ENCODE peak calls at places on chromosomes 6 and 20, in nine cellular contexts. E is sigmoid colon; N is effector memory CD4-positive, alpha-beta T cell; Q is H9; O is CD8-positive, alpha-beta T cell; F is neural progenitor cell; M is cardiac muscle cell; T is fibroblast of lung; X is stomach. D is an unnamed sample.

GRCh38 chr6:16735014-16735413 is 26.2 kb downstream of the ATXN1 start:
- DNase-seq in T (no peak), M (no peak), Q (no peak), N (no peak), E (no peak), X (no peak), O (no peak), F (no peak), D (no peak)

GRCh38 chr20:33664085-33664761 is 2.1 kb downstream of the C20orf144 start:
- DNase-seq in X (no peak), N (no peak), F (no peak), Q (no peak), T (no peak), O (no peak), M (no peak), E (peak; percentile 66), D (no peak)

GRCh38 chr6:169724554-169725269 is 412 bp upstream of the PHF10 start:
- DNase-seq in N (peak; percentile 51), E (peak; percentile 72), O (peak; percentile 69), Q (peak; percentile 80), M (peak; percentile 86), F (no peak), X (peak; percentile 55), T (peak; percentile 16), D (no peak)

GRCh38 chr6:129292836-129293235 is 409.9 kb downstream of the LAMA2 start:
- DNase-seq in Q (no peak), F (no peak), M (no peak), T (no peak), O (no peak), X (no peak), N (no peak), E (no peak), D (no peak)

GRCh38 chr6:36701401-36701991 is 3.9 kb downstream of the RAB44 start:
- DNase-seq in Q (peak; percentile 70), O (no peak), N (no peak), T (no peak), X (no peak), E (peak; percentile 49), F (no peak), M (no peak), D (no peak)

GRCh38 chr20:63572788-63573738 is 976 bp downstream of the HELZ2 start:
- DNase-seq in T (no peak), N (no peak), M (no peak), E (no peak), O (peak; percentile 10), Q (peak; percentile 55), X (no peak), F (peak; percentile 45), D (no peak)

GRCh38 chr6:21277601-21278043 is 315.9 kb upstream of the SOX4 start:
- DNase-seq in N (no peak), O (no peak), M (no peak), F (peak; percentile 44), X (no peak), Q (no peak), T (no peak), E (no peak), D (no peak)

GRCh38 chr20:54086444-54087134 is 16.2 kb upstream of the BCAS1 start:
- DNase-seq in O (no peak), T (peak; percentile 48), X (no peak), M (no peak), E (no peak), F (no peak), Q (no peak), N (no peak), D (no peak)

GRCh38 chr6:90197854-90198496 is 98.7 kb downstream of the BACH2 start:
- DNase-seq in M (no peak), N (no peak), O (no peak), Q (no peak), F (peak; percentile 17), E (peak; percentile 68), T (peak; percentile 65), X (no peak), D (no peak)

GRCh38 chr6:111925296-111925695 is 52.0 kb upstream of the FYN start:
- DNase-seq in F (no peak), X (no peak), O (no peak), Q (no peak), E (no peak), T (peak; percentile 37), N (no peak), M (no peak), D (no peak)

GRCh38 chr6:23654745-23655144 is 471.3 kb upstream of the NRSN1 start:
- DNase-seq in E (no peak), O (no peak), N (no peak), M (no peak), T (no peak), Q (no peak), F (no peak), X (no peak), D (no peak)

GRCh38 chr6:113856011-113856551 is 1.1 kb upstream of the MARCKS start:
- DNase-seq in M (peak; percentile 54), X (peak; percentile 29), T (peak; percentile 70), E (no peak), F (peak; percentile 53), O (no peak), Q (peak; percentile 28), N (no peak), D (peak; percentile 62)

GRCh38 chr6:140041571-140042332 is 667.3 kb upstream of the CITED2 start:
- DNase-seq in E (no peak), O (no peak), M (no peak), N (no peak), X (no peak), T (no peak), F (no peak), Q (no peak), D (no peak)

GRCh38 chr6:140039343-140039742 is 664.9 kb upstream of the CITED2 start:
- DNase-seq in N (no peak), M (no peak), Q (no peak), O (no peak), X (no peak), T (no peak), F (no peak), E (no peak), D (no peak)

GRCh38 chr6:140043357-140043756 is 668.9 kb upstream of the CITED2 start:
- DNase-seq in N (no peak), F (no peak), E (no peak), M (no peak), O (no peak), Q (no peak), X (no peak), T (peak; percentile 85), D (no peak)

GRCh38 chr6:140041056-140041455 is 666.6 kb upstream of the CITED2 start:
- DNase-seq in Q (no peak), T (no peak), N (no peak), O (no peak), F (no peak), E (no peak), X (no peak), M (no peak), D (no peak)

DNA sequence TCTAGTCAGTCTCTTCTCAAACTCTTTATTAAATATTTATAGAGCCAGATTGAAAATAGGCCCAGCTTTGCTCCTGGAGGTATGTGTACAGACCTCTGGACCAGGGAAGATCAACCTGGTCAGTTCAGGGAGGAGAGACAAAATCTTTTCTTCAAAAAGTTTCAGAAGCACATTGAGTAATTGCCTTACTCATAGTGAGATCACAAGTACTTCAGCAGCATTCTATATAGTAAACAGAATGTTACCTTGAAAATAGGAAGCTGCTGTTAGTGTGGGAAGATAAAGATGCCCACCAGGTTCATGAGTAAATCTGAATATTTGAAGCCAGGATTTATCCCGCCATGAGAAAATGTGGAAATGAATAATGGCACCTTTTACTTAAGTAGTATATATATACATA is 665.9 kb upstream of the CITED2 start:
- DNase-seq in Q (no peak), F (no peak), T (peak; percentile 29), M (no peak), N (no peak), E (no peak), O (no peak), X (no peak), D (no peak)
- H3K27ac ChIP-seq in Q (no peak overlapping the region), F (no peak overlapping the region), T (no peak overlapping the region), M (no peak overlapping the region), N (no peak overlapping the region), E (no peak overlapping the region), O (no peak overlapping the region), X (no peak overlapping the region), D (no peak overlapping the region)

GRCh38 chr6:158071121-158072082 is 89.7 kb downstream of the SYNJ2 start:
- DNase-seq in E (peak; percentile 51), O (no peak), N (no peak), X (no peak), T (no peak), M (no peak), Q (no peak), F (no peak), D (no peak)
- H3K27ac ChIP-seq in E (peak overlapping the region; percentile 1), O (no peak overlapping the region), N (no peak overlapping the region), X (no peak overlapping the region), T (peak overlapping the region; percentile 13), M (no peak overlapping the region), Q (no peak overlapping the region), F (no peak overlapping the region), D (peak overlapping the region; percentile 68)

DNA sequence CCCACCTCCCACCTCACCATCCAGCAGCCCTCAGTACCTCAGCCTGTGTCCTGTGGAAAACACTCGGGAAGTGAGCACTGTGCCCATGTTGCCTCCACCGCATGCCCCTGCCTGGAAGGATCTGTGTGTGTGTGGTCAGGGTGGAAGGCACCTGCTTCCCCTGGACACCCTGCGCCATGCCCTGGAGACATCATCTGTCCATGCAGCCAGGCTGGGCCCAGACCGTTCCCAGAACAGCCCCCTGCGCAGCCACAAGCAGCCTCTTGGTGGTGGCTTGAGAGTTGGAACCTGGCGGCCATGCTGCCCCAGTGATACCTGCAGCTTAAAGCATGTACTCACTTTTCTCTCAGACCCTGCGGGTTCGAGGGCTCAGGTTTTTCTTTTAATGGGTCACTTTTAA is 34.9 kb upstream of the SLC22A1 start:
- DNase-seq in M (no peak), N (no peak), T (no peak), O (no peak), E (no peak), Q (no peak), F (no peak), X (no peak), D (no peak)
- H3K27ac ChIP-seq in M (no peak overlapping the region), N (no peak overlapping the region), T (no peak overlapping the region), O (no peak overlapping the region), E (no peak overlapping the region), Q (no peak overlapping the region), F (no peak overlapping the region), X (no peak overlapping the region), D (no peak overlapping the region)

GRCh38 chr6:4588163-4588562 is 188.0 kb upstream of the CDYL start:
- DNase-seq in T (no peak), Q (no peak), E (no peak), X (no peak), N (no peak), F (no peak), M (no peak), O (no peak), D (no peak)

GRCh38 chr6:4584801-4585200 is 191.4 kb upstream of the CDYL start:
- DNase-seq in M (no peak), F (no peak), O (no peak), T (no peak), N (no peak), E (no peak), X (no peak), Q (no peak), D (no peak)

GRCh38 chr6:4587171-4587570 is 189.0 kb upstream of the CDYL start:
- DNase-seq in M (no peak), X (no peak), E (no peak), T (no peak), N (no peak), Q (no peak), F (no peak), O (no peak), D (no peak)

GRCh38 chr6:4585682-4586468 is 190.3 kb upstream of the CDYL start:
- DNase-seq in E (no peak), Q (no peak), M (no peak), O (no peak), F (no peak), T (no peak), X (no peak), N (no peak), D (no peak)

GRCh38 chr6:4586469-4586859 is 189.7 kb upstream of the CDYL start:
- DNase-seq in X (no peak), M (no peak), Q (no peak), E (no peak), O (no peak), T (no peak), N (no peak), F (no peak), D (no peak)
- H3K27ac ChIP-seq in X (no peak overlapping the region), M (no peak overlapping the region), Q (no peak overlapping the region), E (no peak overlapping the region), O (no peak overlapping the region), T (no peak overlapping the region), N (no peak overlapping the region), F (no peak overlapping the region), D (no peak overlapping the region)

D was measured in caudate nucleus.